ENCODE peak calls at places on chromosomes 2 and 18, in four cellular contexts. F is GDM1; Z is NCI-H460; D is activated naive CD4-positive, alpha-beta T cell treated with Interleukin-2 at 50 U/mL for 16 hours. V is an unnamed sample.

GRCh38 chr2:187526776-187527175 is 27.5 kb downstream of the TFPI start:
- DNase-seq in F (no peak), Z (no peak), D (no peak), V (no peak)

GRCh38 chr2:218311543-218311884 is 19.2 kb upstream of the TMBIM1 start:
- DNase-seq in F (no peak), Z (no peak), D (no peak), V (no peak)

GRCh38 chr2:219178377-219179175 is 501 bp downstream of the RETREG2 start:
- DNase-seq in F (no peak), Z (no peak), D (peak; percentile 41), V (no peak)

GRCh38 chr2:69798909-69799526 is 30.4 kb upstream of the GMCL1 start:
- DNase-seq in F (peak; percentile 14), Z (no peak), D (no peak), V (no peak)

GRCh38 chr18:77004555-77005380 is 127.8 kb downstream of the MBP start:
- DNase-seq in F (peak; percentile 36), Z (no peak), D (no peak), V (no peak)

GRCh38 chr2:2573205-2573604 is 242.1 kb upstream of the MYT1L start:
- DNase-seq in F (no peak), Z (no peak), D (no peak), V (no peak)

GRCh38 chr2:64447317-64448060 is 6.5 kb upstream of the LGALSL start:
- DNase-seq in F (no peak), Z (no peak), D (no peak), V (no peak)

GRCh38 chr2:45698538-45698937 is 47.1 kb downstream of the PRKCE start:
- DNase-seq in F (no peak), Z (no peak), D (no peak), V (no peak)

GRCh38 chr2:227324671-227325055 is 388 bp upstream of the MFF start:
- DNase-seq in F (no peak), Z (no peak), D (no peak), V (no peak)

GRCh38 chr2:177254433-177255226 is 9.9 kb downstream of the NFE2L2 start:
- DNase-seq in F (no peak), Z (peak; percentile 65), D (no peak), V (no peak)

GRCh38 chr2:12543452-12544220 is 173.1 kb upstream of the TRIB2 start:
- DNase-seq in F (no peak), Z (no peak), D (no peak), V (peak; percentile 61)

GRCh38 chr18:31206787-31207381 is 44.2 kb upstream of the DSC1 start:
- DNase-seq in F (no peak), Z (peak; percentile 91), D (no peak), V (no peak)

GRCh38 chr2:101002562-101003277 is 631 bp downstream of the RPL31 start:
- DNase-seq in F (no peak), Z (no peak), D (no peak), V (no peak)

GRCh38 chr18:42137671-42138375 is 182.8 kb downstream of the PIK3C3 start:
- DNase-seq in F (no peak), Z (no peak), D (no peak), V (no peak)

GRCh38 chr18:11880586-11881304 is 27.4 kb downstream of the MPPE1 start:
- DNase-seq in F (no peak), Z (no peak), D (no peak), V (no peak)

GRCh38 chr2:2667690-2668089 is 336.6 kb upstream of the MYT1L start:
- DNase-seq in F (no peak), Z (no peak), D (no peak), V (no peak)

GRCh38 chr2:145067631-145068030 is 547.7 kb upstream of the ZEB2 start:
- DNase-seq in F (no peak), Z (peak; percentile 92), D (no peak), V (no peak)

GRCh38 chr2:130371723-130372054 is 15.8 kb downstream of the PTPN18 start:
- DNase-seq in F (no peak), Z (peak; percentile 29), D (no peak), V (no peak)

GRCh38 chr2:40668435-40668834 is 216.5 kb upstream of the SLC8A1 start:
- DNase-seq in F (no peak), Z (no peak), D (no peak), V (peak; percentile 70)

GRCh38 chr2:16487686-16488085 is 177.9 kb downstream of the CYRIA start:
- DNase-seq in F (peak; percentile 66), Z (peak; percentile 19), D (no peak), V (no peak)

GRCh38 chr2:8027387-8027786 is 654.5 kb upstream of the ID2 start:
- DNase-seq in F (no peak), Z (no peak), D (no peak), V (no peak)

GRCh38 chr2:234954551-234954992 is 2.8 kb downstream of the SH3BP4 start:
- DNase-seq in F (no peak), Z (no peak), D (no peak), V (no peak)

GRCh38 chr2:158969717-158970521 is 1.5 kb downstream of the TANC1 start:
- DNase-seq in F (no peak), Z (no peak), D (no peak), V (peak; percentile 24)

V was measured in GM04504.